ENCODE peak calls at places on chromosomes 7 and 10, in four cellular contexts. One of them, this sample, is unnamed.

GRCh38 chr10:72800000-72800740 is 93.4 kb upstream of the OIT3 start:
- DNase-seq in AG08396: no peak
- DNase-seq in right lobe of liver: no peak
- DNase-seq in NCI-H748 treated with DMSO at 0.1 percent for 48 hours: peak
- DNase-seq in this sample: no peak

GRCh38 chr7:137538361-137538762 is 194.8 kb upstream of the PTN start:
- DNase-seq in AG08396: peak
- DNase-seq in right lobe of liver: no peak
- DNase-seq in NCI-H748 treated with DMSO at 0.1 percent for 48 hours: no peak
- DNase-seq in this sample: no peak

GRCh38 chr10:67075381-67076001 is 149.7 kb downstream of the LRRTM3 start:
- DNase-seq in AG08396: no peak
- DNase-seq in right lobe of liver: no peak
- DNase-seq in NCI-H748 treated with DMSO at 0.1 percent for 48 hours: no peak
- DNase-seq in this sample: no peak

GRCh38 chr10:126911301-126911700 is 6.1 kb downstream of the DOCK1 start:
- DNase-seq in AG08396: no peak
- DNase-seq in right lobe of liver: no peak
- DNase-seq in NCI-H748 treated with DMSO at 0.1 percent for 48 hours: no peak
- DNase-seq in this sample: no peak

GRCh38 chr7:120741371-120742042 is 116.4 kb downstream of the TSPAN12 start:
- DNase-seq in AG08396: no peak
- DNase-seq in right lobe of liver: no peak
- DNase-seq in NCI-H748 treated with DMSO at 0.1 percent for 48 hours: peak
- DNase-seq in this sample: no peak

GRCh38 chr7:148058092-148058491 is 532.5 kb upstream of the C7orf33 start:
- DNase-seq in AG08396: no peak
- DNase-seq in right lobe of liver: no peak
- DNase-seq in NCI-H748 treated with DMSO at 0.1 percent for 48 hours: peak
- DNase-seq in this sample: no peak

GRCh38 chr7:31327071-31327470 is 13.5 kb downstream of the NEUROD6 start:
- DNase-seq in AG08396: no peak
- DNase-seq in right lobe of liver: no peak
- DNase-seq in NCI-H748 treated with DMSO at 0.1 percent for 48 hours: no peak
- DNase-seq in this sample: no peak

GRCh38 chr7:77542399-77542798 is 5.3 kb downstream of the PTPN12 start:
- DNase-seq in AG08396: no peak
- DNase-seq in right lobe of liver: no peak
- DNase-seq in NCI-H748 treated with DMSO at 0.1 percent for 48 hours: no peak
- DNase-seq in this sample: no peak

GRCh38 chr7:101586971-101587370 is 42.1 kb downstream of the MYL10 start:
- DNase-seq in AG08396: peak
- DNase-seq in right lobe of liver: no peak
- DNase-seq in NCI-H748 treated with DMSO at 0.1 percent for 48 hours: no peak
- DNase-seq in this sample: no peak

GRCh38 chr7:5636446-5636835 is 145.0 kb downstream of the RNF216 start:
- DNase-seq in AG08396: no peak
- DNase-seq in right lobe of liver: no peak
- DNase-seq in NCI-H748 treated with DMSO at 0.1 percent for 48 hours: no peak
- DNase-seq in this sample: no peak

GRCh38 chr10:92218569-92218968 is 72.3 kb downstream of the CPEB3 start:
- DNase-seq in AG08396: no peak
- DNase-seq in right lobe of liver: no peak
- DNase-seq in NCI-H748 treated with DMSO at 0.1 percent for 48 hours: no peak
- DNase-seq in this sample: no peak

GRCh38 chr10:47331954-47332353 is 9.7 kb downstream of the GDF2 start:
- DNase-seq in AG08396: no peak
- DNase-seq in right lobe of liver: no peak
- DNase-seq in NCI-H748 treated with DMSO at 0.1 percent for 48 hours: no peak
- DNase-seq in this sample: peak